ENCODE peak calls at places on chromosome 10, in eight cellular contexts. C is aorta; V is stimulated activated CD4-positive, alpha-beta T cell treated with anti-CD3 and anti-CD28 coated beads, Interleukin-2, amount 100 ng/mL, for 48 hours; Z is suprapubic skin; F is AG04450; H is ACHN; N is HepG2; T is choroid plexus epithelial cell. E is an unnamed sample.

GRCh38 chr10:114367676-114368391 is 36.5 kb downstream of the AFAP1L2 start:
- DNase-seq in Z (no peak), T (no peak), F (no peak), N (no peak), C (no peak), H (peak), V (no peak), E (no peak)

GRCh38 chr10:132381726-132382125 is 15.3 kb upstream of the PWWP2B start:
- DNase-seq in V (no peak), H (no peak), F (no peak), T (no peak), N (no peak), Z (no peak), C (no peak), E (no peak)

GRCh38 chr10:33113111-33113856 is 155.3 kb upstream of the ITGB1 start:
- DNase-seq in V (no peak), H (no peak), T (peak), C (no peak), F (peak), N (no peak), Z (no peak), E (no peak)

GRCh38 chr10:118045154-118045841 is 1.4 kb downstream of the RAB11FIP2 start:
- DNase-seq in N (no peak), H (no peak), V (no peak), C (no peak), F (no peak), Z (no peak), T (no peak), E (no peak)

GRCh38 chr10:24533981-24534380 is 189.7 kb downstream of the ARHGAP21 start:
- DNase-seq in T (no peak), Z (no peak), H (no peak), F (no peak), V (no peak), N (no peak), C (no peak), E (no peak)

GRCh38 chr10:98589007-98589406 is 142.3 kb upstream of the HPS1 start:
- DNase-seq in H (no peak), F (no peak), T (no peak), Z (no peak), C (no peak), N (peak), V (no peak), E (no peak)

GRCh38 chr10:13784067-13784466 is 197.3 kb downstream of the PRPF18 start:
- DNase-seq in V (no peak), F (no peak), H (peak), T (peak), N (no peak), C (no peak), Z (no peak), E (no peak)

GRCh38 chr10:116263870-116264269 is 9.1 kb downstream of the GFRA1 start:
- DNase-seq in T (no peak), V (no peak), F (no peak), N (no peak), Z (no peak), H (peak), C (no peak), E (no peak)

GRCh38 chr10:28983799-28984198 is 305.1 kb upstream of the LYZL1 start:
- DNase-seq in T (peak), C (no peak), N (no peak), F (no peak), H (no peak), V (no peak), Z (no peak), E (no peak)

GRCh38 chr10:23051855-23052309 is 43.5 kb upstream of the MSRB2 start:
- DNase-seq in F (no peak), C (no peak), V (no peak), N (no peak), T (no peak), Z (no peak), H (no peak), E (no peak)

GRCh38 chr10:16773334-16773733 is 43.9 kb downstream of the RSU1 start:
- DNase-seq in Z (no peak), N (no peak), V (no peak), T (no peak), H (no peak), C (no peak), F (no peak), E (no peak)

GRCh38 chr10:86658261-86658741 is 4.0 kb downstream of the OPN4 start:
- DNase-seq in H (no peak), Z (peak), T (no peak), C (peak), V (no peak), F (no peak), N (no peak), E (no peak)

GRCh38 chr10:92080244-92080643 is 156.7 kb downstream of the BTAF1 start:
- DNase-seq in H (no peak), T (no peak), Z (no peak), F (no peak), N (no peak), V (no peak), C (no peak), E (no peak)

GRCh38 chr10:98929709-98930108 is 305.9 kb downstream of the HPSE2 start:
- DNase-seq in H (no peak), F (no peak), T (no peak), N (no peak), Z (no peak), V (no peak), C (no peak), E (no peak)

GRCh38 chr10:78251041-78251434 is 217.4 kb downstream of the RPS24 start:
- DNase-seq in H (no peak), T (no peak), N (no peak), V (no peak), C (no peak), Z (no peak), F (no peak), E (no peak)

GRCh38 chr10:79392506-79393176 is 45.4 kb downstream of the PPIF start:
- DNase-seq in N (no peak), Z (peak), T (no peak), H (no peak), V (no peak), C (peak), F (no peak), E (no peak)

GRCh38 chr10:43190775-43191174 is 52.5 kb downstream of the CSGALNACT2 start:
- DNase-seq in T (peak), V (no peak), F (no peak), N (no peak), C (no peak), H (no peak), Z (no peak), E (no peak)

GRCh38 chr10:125144693-125145623 is 15.4 kb downstream of the CTBP2 start:
- DNase-seq in F (no peak), Z (no peak), V (no peak), T (peak), N (no peak), C (no peak), H (no peak), E (no peak)

GRCh38 chr10:130021373-130021950 is 57.4 kb upstream of the EBF3 start:
- DNase-seq in F (peak), C (no peak), H (peak), Z (no peak), T (peak), N (no peak), V (no peak), E (no peak)

GRCh38 chr10:115056186-115056585 is 37.0 kb upstream of the ATRNL1 start:
- DNase-seq in H (no peak), N (no peak), F (no peak), T (no peak), C (no peak), Z (no peak), V (no peak), E (no peak)

GRCh38 chr10:132293416-132294195 is 14.1 kb downstream of the STK32C start:
- DNase-seq in H (no peak), T (peak), Z (no peak), F (no peak), N (no peak), V (no peak), C (peak), E (no peak)

GRCh38 chr10:60661627-60662026 is 116.7 kb upstream of the CDK1 start:
- DNase-seq in V (no peak), H (peak), N (no peak), T (peak), F (no peak), Z (no peak), C (no peak), E (no peak)

GRCh38 chr10:129756912-129757861 is 206.9 kb downstream of the EBF3 start:
- DNase-seq in C (no peak), F (no peak), Z (no peak), N (no peak), T (peak), V (no peak), H (peak), E (no peak)

GRCh38 chr10:18021725-18022480 is 70.2 kb downstream of the SLC39A12 start:
- DNase-seq in H (no peak), T (no peak), F (no peak), C (no peak), Z (no peak), V (no peak), N (no peak), E (no peak)

GRCh38 chr10:14074062-14074884 is 256.5 kb downstream of the FRMD4A start:
- DNase-seq in T (peak), C (peak), V (no peak), H (peak), F (peak), N (peak), Z (peak), E (no peak)

GRCh38 chr10:125411724-125412123 is 251.4 kb upstream of the CTBP2 start:
- DNase-seq in T (peak), F (peak), H (peak), C (no peak), N (no peak), V (no peak), Z (no peak), E (no peak)

GRCh38 chr10:92972066-92972870 is 88.3 kb upstream of the CYP26C1 start:
- DNase-seq in H (peak), C (no peak), Z (no peak), N (peak), V (no peak), F (no peak), T (peak), E (no peak)

GRCh38 chr10:16948335-16948734 is 131.1 kb upstream of the RSU1 start:
- DNase-seq in Z (no peak), F (no peak), C (no peak), H (no peak), V (no peak), N (no peak), T (no peak), E (no peak)

GRCh38 chr10:119516381-119517234 is 25.9 kb downstream of the RGS10 start:
- DNase-seq in F (no peak), Z (no peak), H (no peak), V (peak), C (peak), N (no peak), T (peak), E (no peak)

GRCh38 chr10:133474833-133475734 is 21.3 kb downstream of the SCART1 start:
- DNase-seq in C (no peak), Z (no peak), H (no peak), T (no peak), V (no peak), N (no peak), F (no peak), E (no peak)

GRCh38 chr10:120423350-120424197 is 33.5 kb upstream of the PLPP4 start:
- DNase-seq in C (no peak), F (no peak), V (peak), H (peak), N (peak), Z (no peak), T (peak), E (peak)

GRCh38 chr10:61021926-61022325 is 77.9 kb upstream of the RHOBTB1 start:
- DNase-seq in F (no peak), V (no peak), C (no peak), N (no peak), H (no peak), Z (no peak), T (no peak), E (no peak)

GRCh38 chr10:50991496-50992355 is 82.6 kb upstream of the PRKG1 start:
- DNase-seq in C (peak), T (peak), V (no peak), N (no peak), Z (no peak), H (no peak), F (no peak), E (no peak)

GRCh38 chr10:69087600-69088470 is at the start of gene SRGN:
- DNase-seq in F (peak), C (peak), H (no peak), N (no peak), Z (peak), T (peak), V (peak), E (peak)

GRCh38 chr10:13961096-13961495 is 369.6 kb downstream of the FRMD4A start:
- DNase-seq in H (peak), T (peak), V (no peak), F (peak), N (no peak), Z (no peak), C (no peak), E (no peak)

E was measured in natural killer cell.